ENCODE peak calls at places on chromosome 21, in nine cellular contexts. O is stomach, U is choroid plexus epithelial cell, Q is IMR-90, I is foreskin fibroblast, F is tibial nerve, A is PC-3, J is GM06990, S is left ventricle myocardium inferior. Y is an unnamed sample.
A peak's percentile ranks its signal among the peaks of the same experiment; 100 is the strongest.

GRCh38 chr21:43025636-43026180 is 49.9 kb downstream of the CBS start:
- DNase-seq in O (no peak), S (no peak), F (no peak), U (peak; percentile 93), J (no peak), I (peak; percentile 43), Q (peak; percentile 85), A (no peak), Y (no peak)

GRCh38 chr21:25396135-25396711 is 211.1 kb downstream of the MRPL39 start:
- DNase-seq in A (no peak), S (no peak), U (no peak), I (no peak), F (no peak), J (peak; percentile 79), O (no peak), Q (no peak), Y (no peak)

GRCh38 chr21:45528981-45529784 is 13.1 kb downstream of the SLC19A1 start:
- DNase-seq in Q (no peak), O (peak; percentile 25), F (no peak), U (no peak), S (peak; percentile 9), J (no peak), A (no peak), I (no peak), Y (no peak)

GRCh38 chr21:26447932-26448331 is 125.2 kb downstream of the CYYR1 start:
- DNase-seq in O (no peak), U (peak; percentile 21), S (no peak), I (no peak), F (no peak), A (no peak), J (no peak), Q (no peak), Y (no peak)

GRCh38 chr21:45455321-45456013 is 50.5 kb downstream of the COL18A1 start:
- DNase-seq in S (peak; percentile 55), U (no peak), I (no peak), O (no peak), F (no peak), J (no peak), Q (peak; percentile 22), A (peak; percentile 69), Y (peak; percentile 42)

GRCh38 chr21:39599191-39599966 is 13.4 kb upstream of the B3GALT5 start:
- DNase-seq in F (no peak), I (no peak), Q (no peak), J (no peak), S (no peak), A (no peak), U (no peak), O (no peak), Y (no peak)

GRCh38 chr21:25871566-25871965 is 136.8 kb downstream of the GABPA start:
- DNase-seq in I (no peak), O (no peak), J (no peak), S (no peak), Q (no peak), A (peak; percentile 17), U (no peak), F (no peak), Y (no peak)

GRCh38 chr21:34598931-34599400 is 15.9 kb downstream of the RCAN1 start:
- DNase-seq in I (no peak), J (no peak), U (no peak), O (no peak), F (no peak), S (no peak), A (peak; percentile 93), Q (peak; percentile 36), Y (peak; percentile 81)

GRCh38 chr21:43331962-43332458 is 94.9 kb downstream of the SIK1 start:
- DNase-seq in J (no peak), U (peak; percentile 97), Q (peak; percentile 99), I (peak; percentile 61), S (no peak), F (no peak), A (peak; percentile 25), O (no peak), Y (peak; percentile 86)

GRCh38 chr21:34845521-34846213 is 176.9 kb downstream of the CLIC6 start:
- DNase-seq in A (peak; percentile 95), I (peak; percentile 54), F (no peak), S (no peak), Q (peak; percentile 90), O (peak; percentile 82), J (peak; percentile 58), U (peak; percentile 94), Y (peak; percentile 88)

GRCh38 chr21:46347791-46348381 is 23.9 kb downstream of the PCNT start:
- DNase-seq in F (no peak), O (no peak), U (no peak), I (peak; percentile 4), S (peak; percentile 74), J (no peak), Q (no peak), A (no peak), Y (peak; percentile 95)

GRCh38 chr21:46208761-46209721 is 19.5 kb downstream of the LSS start:
- DNase-seq in A (no peak), S (no peak), J (no peak), F (no peak), O (no peak), Q (no peak), I (no peak), U (no peak), Y (no peak)

GRCh38 chr21:44426663-44427191 is 28.6 kb upstream of the LRRC3 start:
- DNase-seq in O (no peak), J (no peak), U (no peak), F (no peak), A (no peak), Q (no peak), I (no peak), S (peak; percentile 3), Y (no peak)

GRCh38 chr21:44428281-44428942 is 26.9 kb upstream of the LRRC3 start:
- DNase-seq in A (peak; percentile 93), J (peak; percentile 62), U (no peak), Q (no peak), S (no peak), I (no peak), F (no peak), O (peak; percentile 77), Y (no peak)

GRCh38 chr21:44425307-44425894 is 29.9 kb upstream of the LRRC3 start:
- DNase-seq in J (no peak), S (peak; percentile 10), U (no peak), I (no peak), Q (no peak), F (peak; percentile 9), O (no peak), A (peak; percentile 70), Y (no peak)

GRCh38 chr21:44425895-44426662 is 29.2 kb upstream of the LRRC3 start:
- DNase-seq in J (no peak), I (no peak), Q (no peak), S (peak; percentile 7), A (no peak), O (no peak), F (peak; percentile 3), U (no peak), Y (no peak)

DNA sequence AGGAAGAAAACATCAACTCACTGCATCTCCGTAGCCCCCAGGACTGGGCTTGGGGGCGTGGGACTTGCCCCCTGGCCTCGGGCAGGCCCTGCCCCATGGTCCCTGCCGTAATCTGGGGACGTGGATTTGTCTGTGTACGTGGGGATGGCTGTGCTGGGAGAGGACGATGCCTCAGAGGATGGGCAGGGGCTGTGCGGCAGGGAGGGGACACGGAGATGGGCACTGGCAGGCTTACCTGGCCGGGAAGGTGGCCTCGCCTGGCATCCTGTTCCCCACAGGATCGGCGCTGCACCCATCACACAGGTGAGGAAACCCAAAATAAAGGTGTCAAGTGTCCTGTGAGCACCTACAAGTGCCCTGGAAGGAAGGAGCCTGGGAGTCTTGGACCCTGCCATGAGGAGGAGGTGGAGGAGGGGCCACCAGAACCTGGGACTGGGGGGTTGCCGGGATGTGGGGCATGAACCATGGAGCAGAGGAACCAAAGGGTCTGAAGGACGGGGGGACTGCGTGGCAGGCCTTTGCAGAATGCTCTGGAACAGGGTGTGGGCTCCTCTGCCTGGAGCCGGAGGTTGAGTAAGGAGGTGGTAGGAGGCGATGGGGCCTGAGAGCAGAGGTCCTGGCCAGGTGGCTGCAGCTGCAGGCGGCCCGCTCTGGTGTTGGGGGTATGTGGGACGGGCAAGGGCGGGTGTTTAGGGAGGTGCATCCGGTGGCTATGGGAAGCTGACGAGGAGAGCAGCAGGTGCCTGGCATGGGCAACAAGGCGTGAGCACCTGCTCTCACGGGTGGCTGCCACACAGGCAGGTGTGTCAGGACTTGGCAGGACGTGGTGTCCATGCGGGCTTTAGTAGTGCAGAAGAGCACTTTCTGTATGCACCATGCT is 27.8 kb upstream of the LRRC3 start:
- DNase-seq in F (no peak), O (no peak), S (peak; percentile 11), Q (no peak), J (no peak), I (no peak), U (no peak), A (no peak), Y (no peak)
- H3K4me3 ChIP-seq in F (no peak overlapping the region), O (no peak overlapping the region), S (no peak overlapping the region), Q (no peak overlapping the region), J (no peak overlapping the region), I (no peak overlapping the region), U (no peak overlapping the region), A (peak overlapping the region; percentile 75), Y (no peak overlapping the region)

DNA sequence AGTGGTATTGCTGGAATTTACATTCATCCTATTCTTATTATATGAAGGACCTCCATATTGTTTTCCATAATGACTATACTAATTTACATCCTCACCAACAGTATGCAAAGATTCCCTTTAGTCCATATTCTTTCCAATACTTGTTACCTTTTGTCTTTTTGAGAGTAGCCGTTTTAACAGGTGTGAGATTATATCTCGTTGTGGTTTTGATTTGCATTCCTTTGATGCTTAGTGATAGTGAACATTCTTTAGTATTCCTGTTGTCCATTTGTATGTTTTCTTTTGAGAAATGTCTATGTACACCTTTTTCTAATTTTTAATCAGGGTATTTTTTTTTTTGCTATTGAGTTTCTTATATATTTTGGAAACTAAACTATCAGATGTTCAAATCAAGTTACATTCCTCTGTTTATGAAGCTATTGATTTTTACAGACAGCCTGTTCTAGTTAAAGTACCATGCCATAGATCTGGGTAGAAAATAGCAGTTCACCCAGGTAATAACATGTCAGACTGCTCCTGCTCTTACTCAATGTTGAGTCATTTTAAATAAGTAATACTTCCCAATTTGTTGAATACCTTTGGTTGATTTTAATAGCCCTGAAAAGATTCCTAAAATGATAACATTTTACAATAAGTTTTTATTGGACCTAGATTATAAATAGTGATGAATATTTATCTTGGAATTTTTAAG is 1108.7 kb downstream of the NCAM2 start:
- DNase-seq in U (no peak), J (no peak), A (peak; percentile 61), Q (no peak), S (no peak), I (no peak), O (no peak), F (no peak), Y (no peak)
- TF ChIP-seq CTCF in U (no peak), J (no peak), A (no peak), Q (no peak), S (no peak), I (no peak), O (no peak), F (no peak), Y (no peak)

DNA sequence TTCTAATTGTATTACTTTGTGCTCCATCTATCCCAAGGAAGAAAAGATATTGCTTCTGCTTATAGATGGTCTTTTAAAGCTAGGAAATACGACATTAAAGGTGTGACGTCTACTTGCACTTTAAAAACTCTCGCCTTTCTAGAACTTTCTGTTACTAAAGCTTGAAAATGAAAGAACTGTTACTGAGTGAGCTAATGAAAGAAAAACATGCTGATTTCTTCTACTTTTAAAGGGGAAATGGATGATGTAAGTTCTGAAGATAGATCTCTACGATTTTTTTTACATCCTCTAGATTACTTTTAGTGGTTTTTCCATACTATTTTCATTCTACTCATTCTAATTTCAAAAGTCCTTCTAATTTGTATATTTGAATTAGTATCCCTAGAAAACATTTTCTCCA is 387.5 kb downstream of the USP25 start:
- DNase-seq in F (no peak), A (no peak), J (no peak), U (peak; percentile 65), S (no peak), O (no peak), Q (no peak), I (no peak), Y (peak; percentile 47)
- H3K4me3 ChIP-seq in F (no peak overlapping the region), A (no peak overlapping the region), J (no peak overlapping the region), U (peak overlapping the region; percentile 5), S (peak overlapping the region; percentile 30), O (no peak overlapping the region), Q (no peak overlapping the region), I (no peak overlapping the region), Y (no peak overlapping the region)

GRCh38 chr21:17931080-17931479 is 111.9 kb upstream of the C21orf91 start:
- DNase-seq in S (no peak), I (no peak), O (no peak), U (peak; percentile 4), A (peak; percentile 7), F (no peak), Q (no peak), J (no peak), Y (no peak)
- TF ChIP-seq CTCF in S (no peak), I (no peak), O (no peak), U (peak; percentile 41), A (peak; percentile 58), F (no peak), Q (no peak), J (peak; percentile 53), Y (peak; percentile 35)